ENCODE peak calls at places on chromosome 20, in five cellular contexts. O is activated T-cell treated with anti-CD3 and anti-CD28 coated beads for 48 hours, K is islet precursor cell, G is neuronal stem cell, L is NCI-H1105 treated with DMSO at 0.1 percent for 48 hours. B is an unnamed sample.

GRCh38 chr20:59122377-59122932 is 41.2 kb upstream of the ZNF831 start:
- DNase-seq in O (no peak), K (peak), G (no peak), L (no peak), B (no peak)

GRCh38 chr20:50373674-50374286 is 136.4 kb upstream of the PTPN1 start:
- DNase-seq in O (no peak), K (no peak), G (no peak), L (no peak), B (no peak)

GRCh38 chr20:33687370-33687915 is 1.3 kb upstream of the E2F1 start:
- DNase-seq in O (no peak), K (no peak), G (no peak), L (no peak), B (no peak)

GRCh38 chr20:5065489-5066383 is 54.0 kb downstream of the PCNA start:
- DNase-seq in O (no peak), K (peak), G (no peak), L (no peak), B (peak)

GRCh38 chr20:24838551-24839530 is 110.2 kb upstream of the CST7 start:
- DNase-seq in O (no peak), K (peak), G (no peak), L (no peak), B (peak)

GRCh38 chr20:51631011-51631950 is 88.8 kb upstream of the NFATC2 start:
- DNase-seq in O (peak), K (no peak), G (no peak), L (no peak), B (peak)

GRCh38 chr20:11880694-11881093 is 37.0 kb upstream of the BTBD3 start:
- DNase-seq in O (no peak), K (no peak), G (no peak), L (no peak), B (no peak)

GRCh38 chr20:53402233-53403005 is 191.2 kb downstream of the ZNF217 start:
- DNase-seq in O (no peak), K (no peak), G (no peak), L (no peak), B (no peak)

GRCh38 chr20:45306431-45306982 is at the start of gene RBPJL:
- DNase-seq in O (peak), K (no peak), G (no peak), L (no peak), B (no peak)

GRCh38 chr20:2697768-2698167 is 5.2 kb downstream of the EBF4 start:
- DNase-seq in O (no peak), K (peak), G (no peak), L (no peak), B (no peak)

GRCh38 chr20:23605867-23606651 is at the start of gene CST9:
- DNase-seq in O (no peak), K (peak), G (no peak), L (no peak), B (no peak)

GRCh38 chr20:39800111-39800510 is 838.0 kb downstream of the DHX35 start:
- DNase-seq in O (no peak), K (no peak), G (no peak), L (no peak), B (peak)

GRCh38 chr20:53795170-53795569 is 201.5 kb upstream of the ZNF217 start:
- DNase-seq in O (no peak), K (no peak), G (no peak), L (no peak), B (no peak)

GRCh38 chr20:18666803-18667460 is 79.1 kb downstream of the DTD1 start:
- DNase-seq in O (no peak), K (no peak), G (no peak), L (peak), B (no peak)

GRCh38 chr20:57759724-57760123 is 49.9 kb upstream of the PMEPA1 start:
- DNase-seq in O (no peak), K (peak), G (no peak), L (no peak), B (no peak)

GRCh38 chr20:4949833-4950178 is 51.5 kb downstream of the SLC23A2 start:
- DNase-seq in O (no peak), K (no peak), G (no peak), L (no peak), B (no peak)

GRCh38 chr20:5172167-5172586 is 45.4 kb downstream of the CDS2 start:
- DNase-seq in O (no peak), K (no peak), G (no peak), L (no peak), B (no peak)

GRCh38 chr20:20003088-20003954 is 13.8 kb upstream of the NAA20 start:
- DNase-seq in O (no peak), K (no peak), G (no peak), L (no peak), B (no peak)

GRCh38 chr20:23753194-23753548 is 2.4 kb upstream of the CST1 start:
- DNase-seq in O (no peak), K (no peak), G (no peak), L (no peak), B (no peak)

GRCh38 chr20:7806831-7807230 is 133.4 kb downstream of the HAO1 start:
- DNase-seq in O (no peak), K (no peak), G (no peak), L (no peak), B (no peak)

GRCh38 chr20:38790210-38791053 is 15.1 kb upstream of the PPP1R16B start:
- DNase-seq in O (peak), K (peak), G (no peak), L (peak), B (no peak)

GRCh38 chr20:54467622-54468021 is 7.8 kb upstream of the DOK5 start:
- DNase-seq in O (no peak), K (no peak), G (no peak), L (no peak), B (no peak)

GRCh38 chr20:22584922-22585785 is 782 bp upstream of the FOXA2 start:
- DNase-seq in O (no peak), K (no peak), G (no peak), L (no peak), B (no peak)

B was measured in GM04504.